ENCODE peak calls at places on chromosomes 7 and 10, in eight cellular contexts. O is body of pancreas, R is mucosa of gallbladder, C is GM04504, X is dorsolateral prefrontal cortex, L is T-cell, Y is NCI-H1436, T is posterior cingulate gyrus. Q is an unnamed sample.

GRCh38 chr7:2029936-2030335 is 202.8 kb downstream of the MAD1L1 start:
- DNase-seq in L (no peak), R (no peak), O (no peak), T (peak), C (no peak), X (no peak), Y (no peak), Q (no peak)

GRCh38 chr7:100693312-100694195 is 496 bp downstream of the GIGYF1 start:
- DNase-seq in X (no peak), T (peak), Y (peak), R (no peak), L (no peak), C (no peak), O (peak), Q (no peak)

GRCh38 chr7:141280100-141280499 is 206.2 kb downstream of the TMEM178B start:
- DNase-seq in L (no peak), Y (no peak), O (no peak), T (no peak), C (no peak), X (no peak), R (no peak), Q (no peak)

GRCh38 chr10:132592790-132593788 is 55.5 kb downstream of the INPP5A start:
- DNase-seq in Y (no peak), T (peak), L (no peak), R (no peak), C (no peak), O (peak), X (no peak), Q (no peak)

GRCh38 chr10:34364253-34365037 is 450.7 kb downstream of the PARD3 start:
- DNase-seq in Y (no peak), C (no peak), L (no peak), X (no peak), T (no peak), O (no peak), R (no peak), Q (no peak)

GRCh38 chr7:43337811-43338210 is 225.4 kb downstream of the HECW1 start:
- DNase-seq in L (no peak), C (no peak), R (no peak), X (no peak), T (no peak), O (no peak), Y (no peak), Q (no peak)

GRCh38 chr7:50771120-50772002 is 11.3 kb downstream of the GRB10 start:
- DNase-seq in T (no peak), Y (no peak), C (no peak), L (no peak), O (peak), X (no peak), R (peak), Q (no peak)

GRCh38 chr7:46847126-46847525 is 734.8 kb downstream of the TNS3 start:
- DNase-seq in X (no peak), R (no peak), C (no peak), L (no peak), O (no peak), T (no peak), Y (no peak), Q (no peak)

GRCh38 chr10:1120761-1121160 is 64.6 kb downstream of the WDR37 start:
- DNase-seq in L (no peak), R (no peak), C (no peak), O (peak), Y (no peak), T (no peak), X (no peak), Q (no peak)

Q was measured in BJ.